ENCODE peak calls at places on chromosomes 12 and 14, in four cellular contexts. D is neural crest cell, V is left cardiac atrium, W is non-pigmented ciliary epithelial cell. G is an unnamed sample.

GRCh38 chr14:67360469-67361206 is 510 bp downstream of the EIF2S1 start:
- DNase-seq in D (no peak), W (no peak), V (no peak), G (no peak)

GRCh38 chr12:11653215-11653753 is 3.8 kb downstream of the ETV6 start:
- DNase-seq in D (no peak), V (no peak), W (no peak), G (no peak)

GRCh38 chr12:112716099-112717093 is 75.2 kb upstream of the RPH3A start:
- DNase-seq in W (no peak), V (no peak), D (peak), G (no peak)

GRCh38 chr12:14410177-14410576 is 44.7 kb downstream of the ATF7IP start:
- DNase-seq in D (no peak), W (peak), V (no peak), G (no peak)

GRCh38 chr14:46840971-46841729 is 189.6 kb upstream of the RPL10L start:
- DNase-seq in W (no peak), V (no peak), D (no peak), G (no peak)

GRCh38 chr12:118060301-118061010 is 523 bp downstream of the WSB2 start:
- DNase-seq in D (peak), W (no peak), V (peak), G (no peak)

GRCh38 chr14:96089401-96089800 is 50.2 kb downstream of the C14orf132 start:
- DNase-seq in W (no peak), V (no peak), D (no peak), G (no peak)

GRCh38 chr12:132356686-132357622 is 27.6 kb upstream of the GALNT9 start:
- DNase-seq in D (no peak), V (peak), W (peak), G (peak)

GRCh38 chr14:34593740-34594375 is 36.1 kb downstream of the SNX6 start:
- DNase-seq in D (no peak), W (peak), V (no peak), G (peak)

GRCh38 chr14:95815226-95815690 is 61.4 kb upstream of the TUNAR start:
- DNase-seq in W (no peak), D (no peak), V (no peak), G (no peak)

GRCh38 chr14:34029921-34030334 is 79.1 kb upstream of the EGLN3 start:
- DNase-seq in D (no peak), V (peak), W (no peak), G (no peak)

GRCh38 chr14:81655423-81656314 is 122.0 kb upstream of the SEL1L start:
- DNase-seq in V (no peak), W (no peak), D (no peak), G (no peak)

GRCh38 chr12:113005759-113006158 is 27.4 kb downstream of the OAS2 start:
- DNase-seq in D (no peak), W (no peak), V (no peak), G (no peak)

GRCh38 chr14:69363055-69363454 is 35.0 kb downstream of the ERH start:
- DNase-seq in V (peak), D (peak), W (no peak), G (peak)

GRCh38 chr12:81992461-81992860 is 233.3 kb upstream of the PPFIA2 start:
- DNase-seq in V (no peak), W (no peak), D (no peak), G (no peak)

GRCh38 chr14:90846511-90846910 is 30.3 kb upstream of the TTC7B start:
- DNase-seq in W (no peak), V (no peak), D (no peak), G (no peak)

GRCh38 chr12:12717586-12718381 is 616 bp downstream of the CDKN1B start:
- DNase-seq in V (no peak), D (no peak), W (no peak), G (no peak)

GRCh38 chr14:101874001-101874400 is 90.4 kb upstream of the DYNC1H1 start:
- DNase-seq in D (no peak), W (no peak), V (no peak), G (no peak)

GRCh38 chr14:102088012-102088792 is 1.4 kb upstream of the HSP90AA1 start:
- DNase-seq in W (no peak), D (peak), V (peak), G (no peak)

GRCh38 chr14:49861923-49862673 is 9.5 kb upstream of the NEMF start:
- DNase-seq in V (peak), W (peak), D (peak), G (peak)

GRCh38 chr12:93403988-93404803 is 26.5 kb downstream of the NUDT4 start:
- DNase-seq in V (no peak), D (no peak), W (no peak), G (no peak)

GRCh38 chr14:53630336-53630735 is 326.3 kb downstream of the BMP4 start:
- DNase-seq in V (no peak), D (no peak), W (no peak), G (no peak)

GRCh38 chr14:106848330-106849121 is 1322.1 kb downstream of the TMEM121 start:
- DNase-seq in D (no peak), V (no peak), W (no peak), G (no peak)

GRCh38 chr14:100336618-100337530 is 13.7 kb downstream of the SLC25A47 start:
- DNase-seq in V (no peak), W (no peak), D (no peak), G (no peak)

GRCh38 chr12:94427520-94428381 is 31.9 kb downstream of the CEP83 start:
- DNase-seq in W (peak), V (peak), D (no peak), G (peak)

GRCh38 chr12:54156578-54156977 is 32.2 kb downstream of the SMUG1 start:
- DNase-seq in W (no peak), D (no peak), V (no peak), G (no peak)

GRCh38 chr12:15629108-15629507 is 160.1 kb downstream of the EPS8 start:
- DNase-seq in D (peak), V (peak), W (peak), G (peak)

GRCh38 chr12:98352218-98352811 is 163.1 kb upstream of the TMPO start:
- DNase-seq in D (no peak), V (no peak), W (peak), G (peak)

GRCh38 chr14:92105845-92106094 is 612 bp downstream of the ATXN3 start:
- DNase-seq in V (peak), W (no peak), D (peak), G (no peak)

GRCh38 chr14:58882577-58883018 is 244.8 kb downstream of the DACT1 start:
- DNase-seq in D (no peak), W (no peak), V (no peak), G (peak)

GRCh38 chr14:35374273-35374681 is 30.3 kb downstream of the NFKBIA start:
- DNase-seq in W (peak), V (no peak), D (no peak), G (peak)

GRCh38 chr12:52685406-52685890 is 5.2 kb upstream of the KRT1 start:
- DNase-seq in D (no peak), V (no peak), W (no peak), G (no peak)

GRCh38 chr14:65461730-65462129 is 49.2 kb downstream of the FUT8 start:
- DNase-seq in W (no peak), V (no peak), D (no peak), G (peak)

GRCh38 chr14:89270439-89271227 is 146.4 kb downstream of the FOXN3 start:
- DNase-seq in V (no peak), W (no peak), D (no peak), G (no peak)

GRCh38 chr14:104196461-104197180 is 58.2 kb downstream of the KIF26A start:
- DNase-seq in D (no peak), V (no peak), W (no peak), G (no peak)

GRCh38 chr12:47964102-47964723 is 817 bp downstream of the TMEM106C start:
- DNase-seq in V (peak), D (no peak), W (no peak), G (no peak)

GRCh38 chr12:110917467-110917866 is 2.9 kb downstream of the MYL2 start:
- DNase-seq in V (no peak), W (no peak), D (no peak), G (peak)

GRCh38 chr12:49230176-49230575 is 34.7 kb upstream of the TUBA1C start:
- DNase-seq in W (no peak), V (no peak), D (no peak), G (no peak)

GRCh38 chr12:96472384-96472783 is 17.0 kb upstream of the CFAP54 start:
- DNase-seq in V (no peak), W (no peak), D (no peak), G (no peak)